ENCODE peak calls at places on chromosomes 5 and 9, in five cellular contexts. H is ovary, W is spleen, O is HepG2, T is endothelial cell of umbilical vein. S is an unnamed sample.
A peak's percentile ranks its signal among the peaks of the same experiment; 100 is the strongest.

GRCh38 chr9:137198051-137198747 is 2.3 kb downstream of the TPRN start:
- DNase-seq in T (no peak), H (no peak), O (no peak), W (no peak), S (no peak)

GRCh38 chr5:92641031-92641962 is 939.7 kb downstream of the NR2F1-AS1 start:
- DNase-seq in W (no peak), O (peak; percentile 79), H (no peak), T (peak; percentile 90), S (peak; percentile 80)

GRCh38 chr5:131381792-131382191 is 117.9 kb downstream of the CDC42SE2 start:
- DNase-seq in W (no peak), H (no peak), O (no peak), T (no peak), S (no peak)

GRCh38 chr9:70117835-70118319 is 74.2 kb downstream of the MAMDC2 start:
- DNase-seq in T (no peak), W (no peak), O (peak; percentile 29), H (no peak), S (peak; percentile 70)

GRCh38 chr9:70789086-70789485 is 332.3 kb downstream of the TRPM3 start:
- DNase-seq in T (no peak), O (no peak), W (no peak), H (no peak), S (no peak)

GRCh38 chr5:55227738-55228430 is 769 bp upstream of the MCIDAS start:
- DNase-seq in O (no peak), T (no peak), W (no peak), H (no peak), S (no peak)

GRCh38 chr5:151141535-151141934 is 16.0 kb downstream of the ANXA6 start:
- DNase-seq in O (no peak), T (no peak), H (peak; percentile 75), W (peak; percentile 85), S (no peak)

GRCh38 chr5:156695774-156696173 is 154.3 kb upstream of the PPP1R2B start:
- DNase-seq in O (no peak), H (no peak), W (no peak), T (no peak), S (no peak)

GRCh38 chr5:171453056-171453725 is 33.7 kb downstream of the FGF18 start:
- DNase-seq in W (no peak), H (no peak), T (no peak), O (no peak), S (no peak)

GRCh38 chr5:168312606-168313297 is 21.3 kb downstream of the WWC1 start:
- DNase-seq in H (no peak), O (no peak), T (no peak), W (peak; percentile 12), S (no peak)

GRCh38 chr9:128454991-128455390 is 815 bp upstream of the ODF2 start:
- DNase-seq in W (no peak), T (no peak), H (no peak), O (peak; percentile 15), S (no peak)

GRCh38 chr9:129384887-129385614 is 207.0 kb upstream of the IER5L start:
- DNase-seq in W (no peak), O (no peak), H (no peak), T (no peak), S (no peak)

GRCh38 chr9:37706290-37706689 is 47.3 kb upstream of the TRMT10B start:
- DNase-seq in W (no peak), H (no peak), O (no peak), T (no peak), S (no peak)

GRCh38 chr9:81032831-81033230 is 656.5 kb downstream of the TLE1 start:
- DNase-seq in H (no peak), W (no peak), O (no peak), T (no peak), S (peak; percentile 14)

GRCh38 chr5:55636711-55637110 is 75.4 kb downstream of the SLC38A9 start:
- DNase-seq in T (no peak), O (peak; percentile 39), H (peak; percentile 44), W (no peak), S (no peak)

GRCh38 chr9:120713257-120714087 is 798 bp downstream of the MEGF9 start:
- DNase-seq in H (peak; percentile 61), W (peak; percentile 91), O (no peak), T (no peak), S (no peak)

GRCh38 chr9:99591770-99592169 is 229.9 kb upstream of the NR4A3 start:
- DNase-seq in T (no peak), O (no peak), W (no peak), H (no peak), S (no peak)

GRCh38 chr5:71932649-71933338 is 174.5 kb upstream of the MAP1B start:
- DNase-seq in T (peak; percentile 92), H (peak; percentile 73), O (peak; percentile 76), W (no peak), S (peak; percentile 94)

GRCh38 chr5:61881821-61882220 is 424.2 kb upstream of the KIF2A start:
- DNase-seq in W (no peak), H (no peak), T (no peak), O (no peak), S (no peak)

GRCh38 chr5:132233811-132234683 is 6.4 kb upstream of the P4HA2 start:
- DNase-seq in W (peak; percentile 25), H (no peak), T (no peak), O (no peak), S (no peak)

GRCh38 chr5:16909464-16909863 is 26.6 kb downstream of the MYO10 start:
- DNase-seq in W (no peak), O (no peak), T (no peak), H (no peak), S (peak; percentile 48)

GRCh38 chr5:137143244-137143605 is 355.9 kb downstream of the SPOCK1 start:
- DNase-seq in O (no peak), T (no peak), H (no peak), W (no peak), S (no peak)

GRCh38 chr5:133985540-133986180 is 17.2 kb upstream of the C5orf15 start:
- DNase-seq in O (no peak), W (no peak), H (no peak), T (no peak), S (no peak)

GRCh38 chr9:5784526-5785315 is 48.2 kb downstream of the ERMP1 start:
- DNase-seq in O (no peak), W (no peak), H (no peak), T (no peak), S (no peak)

GRCh38 chr5:127571314-127571713 is 53.9 kb downstream of the PRRC1 start:
- DNase-seq in H (no peak), T (no peak), W (no peak), O (no peak), S (no peak)

GRCh38 chr9:111037744-111038335 is 430 bp downstream of the LPAR1 start:
- DNase-seq in T (no peak), H (peak; percentile 69), O (peak; percentile 6), W (peak; percentile 83), S (peak; percentile 81)

GRCh38 chr5:148913493-148913892 is 87.1 kb downstream of the ADRB2 start:
- DNase-seq in H (no peak), O (no peak), T (no peak), W (no peak), S (no peak)

GRCh38 chr5:173235499-173236394 is 741 bp upstream of the NKX2-5 start:
- DNase-seq in W (peak; percentile 62), O (no peak), H (no peak), T (no peak), S (no peak)

GRCh38 chr5:170375283-170375682 is 13.9 kb downstream of the KCNMB1 start:
- DNase-seq in T (no peak), H (no peak), O (no peak), W (no peak), S (no peak)

GRCh38 chr5:14595189-14595588 is 13.6 kb downstream of the OTULINL start:
- DNase-seq in O (no peak), W (no peak), H (no peak), T (no peak), S (no peak)

GRCh38 chr9:21413089-21414023 is 4.4 kb downstream of the IFNA8 start:
- DNase-seq in T (no peak), H (no peak), W (no peak), O (no peak), S (no peak)

GRCh38 chr5:109027983-109028607 is 280.4 kb downstream of the FER start:
- DNase-seq in W (no peak), T (no peak), O (no peak), H (no peak), S (no peak)

GRCh38 chr9:109556786-109557185 is 58.7 kb upstream of the PTPN3 start:
- DNase-seq in O (no peak), H (no peak), W (no peak), T (no peak), S (no peak)
- H3K9me3 ChIP-seq in O (no peaks in the 10 kb centered on the region), H (no peaks in the 10 kb centered on the region), W (no peaks in the 10 kb centered on the region), T (no peaks in the 10 kb centered on the region), S (no peaks in the 10 kb centered on the region)

GRCh38 chr5:120436996-120437395 is 27.1 kb upstream of the PRR16 start:
- DNase-seq in T (no peak), W (no peak), H (no peak), O (no peak), S (no peak)

GRCh38 chr5:120430572-120430971 is 33.5 kb upstream of the PRR16 start:
- DNase-seq in W (no peak), H (no peak), T (no peak), O (no peak), S (no peak)

GRCh38 chr5:120435129-120435528 is 29.0 kb upstream of the PRR16 start:
- DNase-seq in W (no peak), T (no peak), O (no peak), H (no peak), S (no peak)

DNA sequence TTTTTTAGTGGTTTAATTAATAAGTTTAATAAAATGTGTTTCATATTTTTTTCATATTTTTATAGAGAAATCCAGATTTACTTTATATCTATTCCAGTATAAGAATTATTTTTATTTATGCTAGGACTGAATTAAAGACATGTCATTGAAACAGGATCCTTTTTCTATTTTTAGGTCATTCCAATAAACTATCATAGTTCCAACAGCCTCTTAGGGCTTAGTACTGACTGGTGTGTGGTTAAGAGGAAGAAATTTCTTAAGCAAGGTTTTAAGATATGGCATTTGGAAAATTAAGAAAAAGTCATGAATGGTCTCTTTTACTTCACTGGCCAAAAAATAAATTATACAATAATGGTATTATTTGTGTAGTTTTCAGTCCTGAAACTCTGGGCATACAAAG is 31.2 kb upstream of the PRR16 start:
- DNase-seq in W (no peak), T (no peak), O (no peak), H (no peak), S (no peak)
- H3K27me3 ChIP-seq in W (no peaks in the 10 kb centered on the region), T (no peaks in the 10 kb centered on the region), O (no peaks in the 10 kb centered on the region), H (no peaks in the 10 kb centered on the region), S (no peaks in the 10 kb centered on the region)

DNA sequence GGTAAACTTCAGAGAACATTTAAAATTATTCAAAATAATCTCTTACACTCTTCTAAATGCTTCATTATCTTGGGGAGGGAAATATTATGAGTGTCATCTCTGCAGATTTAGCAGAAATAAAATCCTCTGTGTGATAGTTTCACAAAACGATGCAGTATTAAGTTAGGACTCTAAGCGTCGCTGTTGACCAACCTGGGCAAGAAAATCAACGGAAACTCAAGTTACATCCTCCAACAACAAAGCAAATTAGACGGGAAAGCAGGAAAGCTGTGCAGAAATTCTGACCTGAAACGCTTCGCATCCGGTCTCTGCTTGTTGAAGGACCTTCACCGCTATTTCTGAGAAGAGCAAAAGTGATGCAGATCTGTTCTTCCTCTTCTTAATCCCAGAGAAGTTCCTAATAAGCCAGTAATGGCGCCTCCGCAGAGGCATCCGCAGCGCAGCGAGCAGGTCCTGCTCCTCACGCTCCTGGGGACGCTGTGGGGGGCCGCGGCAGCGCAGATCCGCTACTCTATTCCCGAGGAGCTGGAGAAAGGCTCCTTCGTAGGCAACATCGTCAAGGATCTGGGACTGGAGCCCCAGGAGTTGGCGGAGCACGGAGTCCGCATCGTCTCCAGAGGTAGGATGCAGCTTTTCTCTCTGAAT is at the start of gene PCDHGA6:
- DNase-seq in T (peak; percentile 49), H (no peak), O (no peak), W (no peak), S (peak; percentile 31)
- H3K9me3 ChIP-seq in T (no peaks in the 10 kb centered on the region), H (peaks cover 51% of the 10 kb centered on the region), O (peaks cover 53% of the 10 kb centered on the region), W (peaks cover 97% of the 10 kb centered on the region), S (no peaks in the 10 kb centered on the region)

GRCh38 chr5:1895771-1896420 is 13.2 kb upstream of the IRX4 start:
- DNase-seq in H (no peak), T (no peak), O (no peak), W (peak; percentile 45), S (no peak)
- H3K27me3 ChIP-seq in H (no peaks in the 10 kb centered on the region), T (no peaks in the 10 kb centered on the region), O (peaks cover 10% of the 10 kb centered on the region), W (no peaks in the 10 kb centered on the region), S (peaks cover 7% of the 10 kb centered on the region)

S was measured in cardiac muscle cell.